ENCODE peak calls at places on chromosome 13, in five cellular contexts. J, G, C, F and Y are unnamed samples.

GRCh38 chr13:100673376-100673830 is 1.2 kb downstream of the TMTC4 start:
- DNase-seq in G (no peak), C (no peak), F (no peak), J (peak; percentile 14), Y (no peak)

GRCh38 chr13:112689498-112690241 is at the start of gene ATP11A:
- DNase-seq in C (peak; percentile 93), J (peak; percentile 81), G (peak; percentile 86), F (peak; percentile 98), Y (peak; percentile 92)

GRCh38 chr13:54989418-54989817 is 1960.8 kb downstream of the OLFM4 start:
- DNase-seq in G (no peak), F (no peak), J (no peak), C (no peak), Y (no peak)

GRCh38 chr13:99982741-99983400 is 1.3 kb downstream of the ZIC2 start:
- DNase-seq in G (no peak), J (no peak), C (no peak), F (no peak), Y (no peak)

GRCh38 chr13:51541809-51542258 is 42.4 kb upstream of the WDFY2 start:
- DNase-seq in C (peak; percentile 43), F (peak; percentile 73), J (no peak), G (no peak), Y (peak; percentile 64)

GRCh38 chr13:32168136-32168535 is 136.6 kb downstream of the FRY start:
- DNase-seq in F (no peak), J (no peak), C (no peak), G (no peak), Y (no peak)

GRCh38 chr13:76829572-76830327 is 56.5 kb downstream of the KCTD12 start:
- DNase-seq in F (no peak), C (peak; percentile 24), J (no peak), G (no peak), Y (peak; percentile 26)

GRCh38 chr13:32124743-32125142 is 93.2 kb downstream of the FRY start:
- DNase-seq in F (no peak), C (no peak), J (no peak), G (no peak), Y (no peak)

GRCh38 chr13:103615778-103616177 is 549.6 kb upstream of the SLC10A2 start:
- DNase-seq in G (no peak), J (no peak), F (no peak), C (no peak), Y (no peak)

GRCh38 chr13:42762917-42763316 is 18.5 kb upstream of the FAM216B start:
- DNase-seq in G (peak; percentile 73), J (no peak), C (no peak), F (no peak), Y (no peak)

GRCh38 chr13:21674271-21675009 is 3.6 kb downstream of the FGF9 start:
- DNase-seq in J (peak; percentile 27), G (no peak), C (no peak), F (peak; percentile 73), Y (no peak)

GRCh38 chr13:50074843-50075242 is 59.6 kb downstream of the KCNRG start:
- DNase-seq in J (no peak), C (no peak), F (no peak), G (no peak), Y (no peak)

GRCh38 chr13:75481176-75482069 is 546 bp downstream of the TBC1D4 start:
- DNase-seq in G (no peak), J (peak; percentile 30), F (peak; percentile 79), C (no peak), Y (peak; percentile 34)

GRCh38 chr13:95862401-95862800 is 185.5 kb downstream of the DNAJC3 start:
- DNase-seq in J (no peak), C (no peak), F (no peak), G (no peak), Y (no peak)

GRCh38 chr13:80716610-80717081 is 375.7 kb upstream of the SPRY2 start:
- DNase-seq in F (peak; percentile 54), C (no peak), G (no peak), J (no peak), Y (no peak)

GRCh38 chr13:44976949-44977583 is 12.2 kb downstream of the NUFIP1 start:
- DNase-seq in G (no peak), C (no peak), F (no peak), J (no peak), Y (peak; percentile 65)

GRCh38 chr13:109667754-109668360 is 118.5 kb downstream of the IRS2 start:
- DNase-seq in G (no peak), C (no peak), J (no peak), F (no peak), Y (no peak)

GRCh38 chr13:52845334-52845761 is 3.1 kb downstream of the PCDH8 start:
- DNase-seq in C (no peak), J (peak; percentile 34), G (no peak), F (peak; percentile 62), Y (no peak)

GRCh38 chr13:108895220-108895704 is 265.9 kb downstream of the MYO16 start:
- DNase-seq in F (no peak), C (no peak), J (no peak), G (no peak), Y (no peak)

GRCh38 chr13:114116734-114117133 is 15.7 kb downstream of the RASA3 start:
- DNase-seq in C (no peak), J (no peak), F (peak; percentile 16), G (no peak), Y (no peak)

GRCh38 chr13:38743499-38743898 is 56.6 kb downstream of the FREM2 start:
- DNase-seq in J (no peak), C (no peak), G (no peak), F (no peak), Y (no peak)

GRCh38 chr13:27961227-27962085 is 7.7 kb downstream of the CDX2 start:
- DNase-seq in J (no peak), C (no peak), G (no peak), F (no peak), Y (no peak)